ENCODE peak calls at places on chromosomes 7 and 10, in five cellular contexts. X, H, K, A and O are unnamed samples.

GRCh38 chr10:20181408-20181807 is 365.2 kb downstream of the PLXDC2 start:
- DNase-seq in X (no peak), H (no peak), K (no peak), A (no peak), O (no peak)

GRCh38 chr10:25753776-25754175 is 180.3 kb upstream of the MYO3A start:
- DNase-seq in X (no peak), H (no peak), K (no peak), A (no peak), O (peak; percentile 33)

GRCh38 chr7:55307123-55307916 is 57.8 kb upstream of the LANCL2 start:
- DNase-seq in X (peak; percentile 6), H (no peak), K (no peak), A (peak; percentile 41), O (peak; percentile 47)

GRCh38 chr10:101297901-101298451 is 56.0 kb upstream of the BTRC start:
- DNase-seq in X (peak; percentile 86), H (peak; percentile 37), K (peak; percentile 75), A (peak; percentile 54), O (peak; percentile 67)

GRCh38 chr10:70297224-70297623 is 13.4 kb upstream of the NPFFR1 start:
- DNase-seq in X (no peak), H (no peak), K (no peak), A (no peak), O (no peak)

GRCh38 chr7:18345641-18346234 is 149.8 kb upstream of the HDAC9 start:
- DNase-seq in X (peak; percentile 60), H (no peak), K (peak; percentile 29), A (peak; percentile 43), O (peak; percentile 78)

GRCh38 chr7:99497771-99498545 is 2.1 kb downstream of the ZNF394 start:
- DNase-seq in X (no peak), H (no peak), K (no peak), A (no peak), O (no peak)

GRCh38 chr10:47406870-47407648 is 23.0 kb upstream of the ZNF488 start:
- DNase-seq in X (no peak), H (no peak), K (no peak), A (peak; percentile 88), O (peak; percentile 20)

GRCh38 chr10:36608866-36609265 is 516.5 kb upstream of the ANKRD30A start:
- DNase-seq in X (no peak), H (no peak), K (no peak), A (peak; percentile 24), O (no peak)

GRCh38 chr7:31058122-31058521 is 6.0 kb downstream of the ADCYAP1R1 start:
- DNase-seq in X (no peak), H (no peak), K (no peak), A (peak; percentile 27), O (peak; percentile 61)